ENCODE peak calls at places on chromosomes 1 and 21, in four cellular contexts. One of them, this sample, is unnamed.

GRCh38 chr1:41282679-41283317 is 40.7 kb upstream of the SCMH1 start:
- DNase-seq in spleen: no peak
- DNase-seq in heart left ventricle: no peak
- DNase-seq in H9: peak; percentile 71
- DNase-seq in this sample: no peak

GRCh38 chr1:43453442-43454269 is at the start of gene HYI:
- DNase-seq in spleen: peak; percentile 92
- DNase-seq in heart left ventricle: peak; percentile 84
- DNase-seq in H9: peak; percentile 87
- DNase-seq in this sample: peak; percentile 60

GRCh38 chr1:151325646-151326429 is 1.4 kb downstream of the PI4KB start:
- DNase-seq in spleen: no peak
- DNase-seq in heart left ventricle: no peak
- DNase-seq in H9: no peak
- DNase-seq in this sample: no peak

GRCh38 chr21:19731251-19731650 is 1267.0 kb upstream of the NCAM2 start:
- DNase-seq in spleen: no peak
- DNase-seq in heart left ventricle: no peak
- DNase-seq in H9: no peak
- DNase-seq in this sample: no peak

GRCh38 chr1:31707711-31708110 is 3.9 kb upstream of the COL16A1 start:
- DNase-seq in spleen: no peak
- DNase-seq in heart left ventricle: no peak
- DNase-seq in H9: no peak
- DNase-seq in this sample: no peak

GRCh38 chr21:39738566-39738965 is 6.4 kb upstream of the IGSF5 start:
- DNase-seq in spleen: no peak
- DNase-seq in heart left ventricle: no peak
- DNase-seq in H9: no peak
- DNase-seq in this sample: no peak

GRCh38 chr1:170533331-170533730 is 1.4 kb downstream of the GORAB start:
- DNase-seq in spleen: no peak
- DNase-seq in heart left ventricle: no peak
- DNase-seq in H9: no peak
- DNase-seq in this sample: no peak

GRCh38 chr1:29984544-29985375 is 738.6 kb downstream of the MATN1 start:
- DNase-seq in spleen: no peak
- DNase-seq in heart left ventricle: no peak
- DNase-seq in H9: no peak
- DNase-seq in this sample: no peak

GRCh38 chr1:58773406-58773840 is 10.4 kb downstream of the JUN start:
- DNase-seq in spleen: peak; percentile 67
- DNase-seq in heart left ventricle: peak; percentile 81
- DNase-seq in H9: no peak
- DNase-seq in this sample: no peak

GRCh38 chr21:44089001-44089911 is 17.9 kb upstream of the PWP2 start:
- DNase-seq in spleen: peak; percentile 88
- DNase-seq in heart left ventricle: no peak
- DNase-seq in H9: no peak
- DNase-seq in this sample: no peak

GRCh38 chr1:110565565-110565964 is 40.6 kb downstream of the KCNA2 start:
- DNase-seq in spleen: no peak
- DNase-seq in heart left ventricle: no peak
- DNase-seq in H9: no peak
- DNase-seq in this sample: no peak

GRCh38 chr21:32726742-32727477 is 903 bp downstream of the SYNJ1 start:
- DNase-seq in spleen: no peak
- DNase-seq in heart left ventricle: peak; percentile 35
- DNase-seq in H9: no peak
- DNase-seq in this sample: no peak

GRCh38 chr1:180505732-180506335 is 3.5 kb upstream of the ACBD6 start:
- DNase-seq in spleen: no peak
- DNase-seq in heart left ventricle: no peak
- DNase-seq in H9: no peak
- DNase-seq in this sample: no peak

GRCh38 chr21:42406201-42406601 is 2.5 kb downstream of the UBASH3A start:
- DNase-seq in spleen: peak; percentile 72
- DNase-seq in heart left ventricle: no peak
- DNase-seq in H9: no peak
- DNase-seq in this sample: no peak

GRCh38 chr1:215459136-215459535 is 108.0 kb upstream of the KCTD3 start:
- DNase-seq in spleen: no peak
- DNase-seq in heart left ventricle: no peak
- DNase-seq in H9: no peak
- DNase-seq in this sample: no peak

GRCh38 chr1:90434460-90434859 is 282.6 kb downstream of the BARHL2 start:
- DNase-seq in spleen: no peak
- DNase-seq in heart left ventricle: no peak
- DNase-seq in H9: peak; percentile 44
- DNase-seq in this sample: no peak

GRCh38 chr1:34781844-34782391 is 904 bp downstream of the GJB3 start:
- DNase-seq in spleen: no peak
- DNase-seq in heart left ventricle: no peak
- DNase-seq in H9: no peak
- DNase-seq in this sample: no peak

GRCh38 chr1:17141441-17142197 is 22.4 kb upstream of the PADI2 start:
- DNase-seq in spleen: no peak
- DNase-seq in heart left ventricle: no peak
- DNase-seq in H9: no peak
- DNase-seq in this sample: no peak

GRCh38 chr1:112718691-112719418 is 3.7 kb upstream of the PPM1J start:
- DNase-seq in spleen: peak; percentile 96
- DNase-seq in heart left ventricle: peak; percentile 82
- DNase-seq in H9: peak; percentile 77
- DNase-seq in this sample: peak; percentile 74

GRCh38 chr1:18646091-18646775 is 15.6 kb downstream of the PAX7 start:
- DNase-seq in spleen: no peak
- DNase-seq in heart left ventricle: no peak
- DNase-seq in H9: no peak
- DNase-seq in this sample: no peak

GRCh38 chr1:154944422-154945159 is 8.1 kb upstream of the PMVK start:
- DNase-seq in spleen: no peak
- DNase-seq in heart left ventricle: no peak
- DNase-seq in H9: no peak
- DNase-seq in this sample: no peak

GRCh38 chr21:37528150-37528937 is 161.8 kb downstream of the DYRK1A start:
- DNase-seq in spleen: no peak
- DNase-seq in heart left ventricle: no peak
- DNase-seq in H9: no peak
- DNase-seq in this sample: no peak

GRCh38 chr1:70864302-70864701 is 183.3 kb downstream of the PTGER3 start:
- DNase-seq in spleen: no peak
- DNase-seq in heart left ventricle: no peak
- DNase-seq in H9: no peak
- DNase-seq in this sample: no peak

GRCh38 chr1:221100196-221100950 is 221.1 kb downstream of the HLX start:
- DNase-seq in spleen: no peak
- DNase-seq in heart left ventricle: no peak
- DNase-seq in H9: no peak
- DNase-seq in this sample: no peak

GRCh38 chr1:244207042-244207934 is 156.2 kb downstream of the ZBTB18 start:
- DNase-seq in spleen: no peak
- DNase-seq in heart left ventricle: peak; percentile 39
- DNase-seq in H9: no peak
- DNase-seq in this sample: no peak

GRCh38 chr1:11648732-11649158 is 5.5 kb downstream of the FBXO2 start:
- DNase-seq in spleen: peak; percentile 82
- DNase-seq in heart left ventricle: no peak
- DNase-seq in H9: peak; percentile 77
- DNase-seq in this sample: no peak

GRCh38 chr21:39575778-39576177 is 37.0 kb upstream of the B3GALT5 start:
- DNase-seq in spleen: no peak
- DNase-seq in heart left ventricle: no peak
- DNase-seq in H9: no peak
- DNase-seq in this sample: no peak

GRCh38 chr1:220887202-220887867 is 8.1 kb downstream of the HLX start:
- DNase-seq in spleen: peak; percentile 79
- DNase-seq in heart left ventricle: no peak
- DNase-seq in H9: peak; percentile 65
- DNase-seq in this sample: no peak

GRCh38 chr1:162973381-162973795 is 95.8 kb upstream of the RGS4 start:
- DNase-seq in spleen: no peak
- DNase-seq in heart left ventricle: no peak
- DNase-seq in H9: no peak
- DNase-seq in this sample: no peak

GRCh38 chr1:185530215-185530614 is 204.0 kb upstream of the HMCN1 start:
- DNase-seq in spleen: no peak
- DNase-seq in heart left ventricle: no peak
- DNase-seq in H9: no peak
- DNase-seq in this sample: no peak

GRCh38 chr1:119903443-119903835 is 7.1 kb upstream of the ADAM30 start:
- DNase-seq in spleen: no peak
- DNase-seq in heart left ventricle: no peak
- DNase-seq in H9: no peak
- DNase-seq in this sample: no peak

GRCh38 chr21:45872471-45872870 is 109.1 kb upstream of the COL6A1 start:
- DNase-seq in spleen: peak; percentile 61
- DNase-seq in heart left ventricle: no peak
- DNase-seq in H9: no peak
- DNase-seq in this sample: no peak

GRCh38 chr21:41121785-41122415 is 46.1 kb upstream of the BACE2 start:
- DNase-seq in spleen: no peak
- DNase-seq in heart left ventricle: peak; percentile 79
- DNase-seq in H9: peak; percentile 87
- DNase-seq in this sample: peak; percentile 92

GRCh38 chr21:19475525-19475924 is 1071.9 kb upstream of the TMPRSS15 start:
- DNase-seq in spleen: no peak
- DNase-seq in heart left ventricle: no peak
- DNase-seq in H9: no peak
- DNase-seq in this sample: no peak

GRCh38 chr1:117861694-117862093 is 67.7 kb downstream of the GDAP2 start:
- DNase-seq in spleen: no peak
- DNase-seq in heart left ventricle: no peak
- DNase-seq in H9: no peak
- DNase-seq in this sample: no peak
- TF ChIP-seq CTCF in spleen: no peak
- TF ChIP-seq CTCF in heart left ventricle: no peak
- TF ChIP-seq CTCF in H9: no peak
- TF ChIP-seq CTCF in this sample: no peak

GRCh38 chr1:223345720-223346119 is 18.3 kb downstream of the SUSD4 start:
- DNase-seq in spleen: no peak
- DNase-seq in heart left ventricle: no peak
- DNase-seq in H9: peak; percentile 56
- DNase-seq in this sample: no peak
- TF ChIP-seq CTCF in spleen: no peak
- TF ChIP-seq CTCF in heart left ventricle: no peak
- TF ChIP-seq CTCF in H9: peak; percentile 52
- TF ChIP-seq CTCF in this sample: no peak

GRCh38 chr1:28115267-28115666 is 26.9 kb upstream of the EYA3 start:
- DNase-seq in spleen: no peak
- DNase-seq in heart left ventricle: no peak
- DNase-seq in H9: no peak
- DNase-seq in this sample: no peak

GRCh38 chr1:28110555-28110954 is 22.1 kb upstream of the EYA3 start:
- DNase-seq in spleen: no peak
- DNase-seq in heart left ventricle: no peak
- DNase-seq in H9: no peak
- DNase-seq in this sample: no peak

GRCh38 chr1:28114844-28115243 is 26.4 kb upstream of the EYA3 start:
- DNase-seq in spleen: no peak
- DNase-seq in heart left ventricle: no peak
- DNase-seq in H9: no peak
- DNase-seq in this sample: no peak

GRCh38 chr1:28111157-28111556 is 22.7 kb upstream of the EYA3 start:
- DNase-seq in spleen: no peak
- DNase-seq in heart left ventricle: no peak
- DNase-seq in H9: no peak
- DNase-seq in this sample: no peak

DNA sequence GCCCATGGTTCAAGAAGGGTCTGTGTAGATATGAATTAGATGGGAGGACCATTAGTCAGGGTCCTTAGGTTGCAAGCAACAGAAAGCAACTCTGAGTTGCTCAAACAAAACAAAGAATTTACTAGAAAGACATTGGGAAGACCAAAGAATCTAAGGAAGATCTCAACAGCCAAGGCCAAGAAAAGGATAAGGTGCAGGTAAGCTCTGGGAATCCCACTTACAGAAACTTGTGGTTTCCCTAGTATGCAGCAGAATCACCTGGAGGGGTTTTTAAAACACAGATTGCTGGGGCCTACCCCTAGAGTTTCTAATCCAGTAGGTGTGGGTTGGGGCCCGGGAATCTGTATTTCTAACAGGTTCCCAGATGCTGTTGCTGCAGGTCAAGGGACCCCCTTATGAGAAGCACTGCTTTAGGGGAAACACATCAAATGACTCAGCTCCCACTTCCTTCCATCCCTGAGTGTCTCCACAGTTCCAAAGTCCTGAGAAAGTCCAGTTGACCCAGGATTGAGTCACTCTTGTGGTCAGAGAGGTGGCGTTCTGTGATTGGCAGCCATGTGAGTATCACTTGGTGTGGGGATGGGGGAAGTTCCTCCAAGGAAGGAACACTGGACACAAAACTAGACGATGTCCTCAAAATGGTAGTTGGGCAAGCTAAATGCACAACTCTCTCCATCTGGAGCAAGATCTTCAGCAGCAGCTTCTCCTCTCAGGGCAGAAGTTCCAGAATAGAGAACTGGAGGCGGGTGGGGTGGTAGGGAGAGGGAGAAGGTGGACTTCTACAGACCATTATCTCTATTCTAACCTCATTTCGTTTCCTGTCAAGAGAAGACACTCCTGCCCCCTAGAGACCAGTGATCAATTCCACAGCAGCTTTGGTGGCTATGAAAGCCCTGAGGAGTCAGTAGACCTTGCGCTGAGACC is 24.2 kb upstream of the EYA3 start:
- DNase-seq in spleen: no peak
- DNase-seq in heart left ventricle: peak; percentile 39
- DNase-seq in H9: peak; percentile 49
- DNase-seq in this sample: no peak
- TF ChIP-seq CTCF in spleen: no peak
- TF ChIP-seq CTCF in heart left ventricle: no peak
- TF ChIP-seq CTCF in H9: peak; percentile 62
- TF ChIP-seq CTCF in this sample: no peak

DNA sequence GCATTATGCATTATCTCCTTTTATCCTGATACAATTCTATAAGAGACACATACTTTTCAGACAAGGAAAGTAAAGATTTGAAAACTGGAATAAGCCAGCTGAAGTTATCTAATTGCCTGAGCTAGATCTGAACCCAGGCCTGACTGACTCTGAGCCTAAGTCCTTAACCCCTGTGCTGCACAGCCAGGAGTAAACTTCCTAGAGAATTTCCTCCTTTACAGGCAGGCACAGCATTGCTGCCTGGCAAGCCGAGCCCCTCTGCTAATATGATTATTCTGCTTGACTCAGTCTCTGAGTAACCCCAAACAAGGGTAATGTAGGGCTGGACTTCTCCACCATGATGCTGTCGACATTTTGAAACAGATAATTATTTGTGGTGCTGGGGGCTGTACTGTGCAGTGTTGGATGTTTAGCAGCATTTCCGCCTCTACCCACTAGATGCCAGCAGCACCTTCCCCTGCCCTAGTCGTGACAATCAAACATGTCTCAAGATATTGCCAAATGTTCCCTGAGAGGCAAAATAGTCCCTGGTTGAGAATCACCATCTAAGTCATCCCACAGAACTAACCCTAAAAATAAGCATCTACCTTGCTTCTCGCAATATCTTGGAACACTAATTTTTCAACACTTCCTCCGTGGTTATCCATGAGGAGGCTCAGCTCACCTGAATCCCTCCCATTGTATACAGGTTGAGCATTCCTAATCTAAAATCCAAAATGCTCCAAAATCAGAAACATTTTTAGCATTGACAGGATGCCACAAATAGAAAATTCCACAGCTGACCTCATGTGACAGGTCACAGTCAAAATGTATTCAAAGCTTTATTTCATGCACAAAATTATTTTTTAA is 18.5 kb downstream of the CAMK1G start:
- DNase-seq in spleen: no peak
- DNase-seq in heart left ventricle: no peak
- DNase-seq in H9: no peak
- DNase-seq in this sample: no peak
- TF ChIP-seq CTCF in spleen: peak; percentile 40
- TF ChIP-seq CTCF in heart left ventricle: peak; percentile 48
- TF ChIP-seq CTCF in H9: peak; percentile 71
- TF ChIP-seq CTCF in this sample: no peak